ENCODE peak calls at places on chromosomes 5 and 9, in eight cellular contexts. B is AG04450, D is HepG2, R is tibial artery, W is psoas muscle, V is cardiac muscle cell, A is heart left ventricle, N is HFF-Myc. E is an unnamed sample.

GRCh38 chr9:115524467-115525059 is 406.6 kb upstream of the TNC start:
- DNase-seq in B (peak; percentile 55), D (peak; percentile 32), R (no peak), W (no peak), V (peak; percentile 83), A (no peak), N (peak; percentile 64), E (no peak)

GRCh38 chr5:108696407-108696806 is 51.3 kb upstream of the FER start:
- DNase-seq in B (no peak), D (no peak), R (no peak), W (no peak), V (no peak), A (no peak), N (no peak), E (no peak)

GRCh38 chr5:83817591-83817990 is 96.9 kb upstream of the HAPLN1 start:
- DNase-seq in B (no peak), D (no peak), R (no peak), W (no peak), V (no peak), A (no peak), N (no peak), E (no peak)

GRCh38 chr9:109422641-109423040 is 75.5 kb downstream of the PTPN3 start:
- DNase-seq in B (no peak), D (no peak), R (no peak), W (no peak), V (no peak), A (no peak), N (no peak), E (no peak)

GRCh38 chr9:109419531-109419930 is 78.6 kb downstream of the PTPN3 start:
- DNase-seq in B (no peak), D (no peak), R (no peak), W (no peak), V (no peak), A (no peak), N (no peak), E (no peak)

GRCh38 chr5:10695759-10696543 is 65.1 kb downstream of the DAP start:
- DNase-seq in B (no peak), D (no peak), R (no peak), W (no peak), V (no peak), A (no peak), N (no peak), E (no peak)

GRCh38 chr9:28774433-28775029 is 1201.2 kb upstream of the C9orf72 start:
- DNase-seq in B (no peak), D (peak; percentile 18), R (no peak), W (no peak), V (peak; percentile 57), A (no peak), N (no peak), E (no peak)

GRCh38 chr9:129170229-129170628 is 7.8 kb downstream of the IER5L start:
- DNase-seq in B (no peak), D (no peak), R (no peak), W (no peak), V (no peak), A (no peak), N (no peak), E (no peak)

GRCh38 chr9:69332067-69332685 is 7.2 kb downstream of the ENTREP1 start:
- DNase-seq in B (no peak), D (no peak), R (no peak), W (no peak), V (no peak), A (no peak), N (no peak), E (no peak)

GRCh38 chr5:124372457-124372856 is 374.0 kb downstream of the ZNF608 start:
- DNase-seq in B (no peak), D (no peak), R (no peak), W (no peak), V (peak; percentile 69), A (no peak), N (peak; percentile 25), E (no peak)

GRCh38 chr5:72436796-72437471 is 70.3 kb downstream of the ZNF366 start:
- DNase-seq in B (no peak), D (no peak), R (no peak), W (no peak), V (no peak), A (no peak), N (no peak), E (no peak)

GRCh38 chr5:123997354-123998215 is 485.6 kb downstream of the CSNK1G3 start:
- DNase-seq in B (peak; percentile 4), D (no peak), R (no peak), W (no peak), V (no peak), A (no peak), N (peak; percentile 61), E (no peak)

GRCh38 chr5:74942622-74943286 is 76.6 kb upstream of the FAM169A start:
- DNase-seq in B (no peak), D (no peak), R (no peak), W (no peak), V (no peak), A (no peak), N (no peak), E (no peak)

GRCh38 chr5:152335461-152335860 is 69.6 kb downstream of the NMUR2 start:
- DNase-seq in B (no peak), D (no peak), R (no peak), W (no peak), V (no peak), A (no peak), N (no peak), E (no peak)

GRCh38 chr5:159341914-159342313 is 11.6 kb upstream of the IL12B start:
- DNase-seq in B (no peak), D (peak; percentile 62), R (peak; percentile 76), W (peak; percentile 19), V (peak; percentile 45), A (no peak), N (peak; percentile 77), E (peak; percentile 81)

GRCh38 chr5:34676409-34676808 is 20.3 kb downstream of the RAI14 start:
- DNase-seq in B (no peak), D (no peak), R (no peak), W (no peak), V (no peak), A (no peak), N (no peak), E (no peak)

GRCh38 chr5:10479226-10479721 is 37.6 kb downstream of the ROPN1L start:
- DNase-seq in B (no peak), D (no peak), R (no peak), W (no peak), V (no peak), A (no peak), N (peak; percentile 63), E (peak; percentile 61)

GRCh38 chr9:92094655-92095054 is 20.6 kb downstream of the SPTLC1 start:
- DNase-seq in B (no peak), D (peak; percentile 5), R (no peak), W (no peak), V (peak; percentile 5), A (no peak), N (no peak), E (no peak)

GRCh38 chr5:156474251-156474650 is 147.3 kb downstream of the SGCD start:
- DNase-seq in B (no peak), D (no peak), R (peak; percentile 30), W (peak; percentile 28), V (peak; percentile 62), A (peak; percentile 72), N (no peak), E (no peak)

GRCh38 chr5:156475831-156476551 is 149.0 kb downstream of the SGCD start:
- DNase-seq in B (peak; percentile 76), D (no peak), R (peak; percentile 60), W (peak; percentile 34), V (peak; percentile 14), A (no peak), N (peak; percentile 63), E (no peak)

GRCh38 chr5:156476704-156477103 is 149.7 kb downstream of the SGCD start:
- DNase-seq in B (no peak), D (no peak), R (no peak), W (no peak), V (no peak), A (no peak), N (no peak), E (no peak)

GRCh38 chr5:156477196-156477595 is 150.2 kb downstream of the SGCD start:
- DNase-seq in B (no peak), D (no peak), R (no peak), W (no peak), V (no peak), A (no peak), N (no peak), E (no peak)

DNA sequence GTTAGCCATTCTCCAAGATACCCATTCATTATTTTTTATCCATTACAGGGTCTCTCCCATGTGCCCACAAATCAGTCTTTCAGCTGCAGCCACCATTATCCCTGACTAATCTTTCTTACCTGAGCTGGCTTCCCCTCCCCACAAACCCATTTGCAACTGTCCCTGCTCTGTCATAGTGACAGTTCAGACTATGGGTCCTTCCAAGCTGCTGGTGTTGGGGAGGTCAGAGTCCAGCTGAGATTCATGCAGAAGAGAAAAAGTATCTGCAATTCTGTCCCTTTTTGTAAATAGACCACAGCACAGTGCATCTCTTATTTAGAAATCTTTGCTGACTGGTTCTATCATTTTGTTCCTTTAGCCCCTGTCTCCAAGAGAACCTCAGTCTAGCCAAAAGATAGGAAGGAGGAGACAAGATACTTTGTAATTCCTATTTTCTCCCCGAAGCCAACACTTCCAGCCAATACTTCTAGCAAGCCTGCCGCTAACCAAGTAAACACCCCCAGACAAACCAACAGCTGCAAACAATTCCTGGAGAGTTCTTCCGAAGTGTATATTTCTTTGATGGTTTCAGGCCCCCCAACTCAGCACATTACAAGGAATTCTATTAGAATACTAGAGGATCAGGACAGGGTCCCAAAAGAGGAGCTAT is 148.3 kb downstream of the SGCD start:
- DNase-seq in B (no peak), D (no peak), R (no peak), W (no peak), V (no peak), A (no peak), N (no peak), E (no peak)
- H3K4me3 ChIP-seq in B (no peak overlapping the region), D (no peak overlapping the region), R (no peak overlapping the region), W (no peak overlapping the region), V (no peak overlapping the region), A (no peak overlapping the region), N (no peak overlapping the region), E (no peak overlapping the region)

GRCh38 chr9:134282138-134282650 is 44.1 kb upstream of the RXRA start:
- DNase-seq in B (no peak), D (no peak), R (no peak), W (no peak), V (no peak), A (no peak), N (no peak), E (no peak)
- TF ChIP-seq CTCF in B (no peak), D (no peak), R (no peak), W (no peak), V (no peak), A (no peak), N (no peak), E (no peak)

DNA sequence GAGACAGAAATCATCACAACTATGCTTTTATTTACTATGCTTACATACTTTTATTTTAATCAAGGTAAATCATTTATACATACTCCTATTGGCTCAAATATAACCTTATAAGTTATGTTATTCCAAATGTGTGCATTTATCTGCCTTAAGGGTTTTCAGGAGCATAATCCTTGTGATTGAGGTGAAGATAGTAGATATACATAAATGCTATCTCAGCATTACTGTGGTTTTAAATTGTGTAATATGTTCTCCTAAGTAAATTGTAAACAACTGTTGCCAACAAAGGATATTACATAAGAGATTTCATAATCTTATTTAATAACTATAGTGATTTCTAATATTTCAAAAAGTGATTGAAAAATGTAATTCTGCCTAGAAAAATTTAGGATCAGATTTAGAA is 1374.8 kb upstream of the DMAC1 start:
- DNase-seq in B (no peak), D (no peak), R (no peak), W (no peak), V (no peak), A (no peak), N (no peak), E (no peak)
- H3K4me3 ChIP-seq in B (no peak overlapping the region), D (no peak overlapping the region), R (no peak overlapping the region), W (no peak overlapping the region), V (no peak overlapping the region), A (no peak overlapping the region), N (no peak overlapping the region), E (no peak overlapping the region)

GRCh38 chr5:155049569-155050383 is 36.2 kb downstream of the KIF4B start:
- DNase-seq in B (no peak), D (peak; percentile 4), R (no peak), W (no peak), V (peak; percentile 16), A (no peak), N (no peak), E (no peak)
- TF ChIP-seq CTCF in B (peak; percentile 46), D (peak; percentile 47), R (no peak), W (no peak), V (peak; percentile 50), A (no peak), N (peak; percentile 42), E (no peak)

E was measured in left lung.